ENCODE peak calls at places on chromosomes 1 and 21, in five cellular contexts. T is AG04450, S is left ventricle myocardium inferior, P is neural crest cell, A is GM06990. J is an unnamed sample.

GRCh38 chr1:155209373-155209721 is 852 bp downstream of the MTX1 start:
- DNase-seq in T (no peak), S (no peak), P (no peak), A (no peak), J (no peak)

GRCh38 chr1:15739745-15740144 is 2.6 kb upstream of the TMEM82 start:
- DNase-seq in T (no peak), S (no peak), P (no peak), A (no peak), J (no peak)

GRCh38 chr1:91712981-91713841 is 172.7 kb downstream of the TGFBR3 start:
- DNase-seq in T (no peak), S (peak), P (no peak), A (peak), J (peak)

GRCh38 chr1:61428146-61428545 is 296.8 kb downstream of the TM2D1 start:
- DNase-seq in T (no peak), S (no peak), P (no peak), A (no peak), J (no peak)

GRCh38 chr1:247639381-247639981 is 34.1 kb downstream of the OR2G3 start:
- DNase-seq in T (no peak), S (peak), P (peak), A (peak), J (no peak)

GRCh38 chr1:91768120-91768519 is 117.8 kb downstream of the TGFBR3 start:
- DNase-seq in T (no peak), S (no peak), P (no peak), A (no peak), J (no peak)

GRCh38 chr21:38680401-38680800 is 125.3 kb upstream of the ETS2 start:
- DNase-seq in T (no peak), S (no peak), P (no peak), A (no peak), J (no peak)

GRCh38 chr1:116415200-116415698 is 42.2 kb downstream of the ATP1A1 start:
- DNase-seq in T (no peak), S (no peak), P (no peak), A (no peak), J (no peak)

GRCh38 chr1:56064705-56065104 is 514.7 kb downstream of the PLPP3 start:
- DNase-seq in T (no peak), S (no peak), P (no peak), A (no peak), J (no peak)

GRCh38 chr1:153251087-153251486 is 8.4 kb upstream of the LORICRIN start:
- DNase-seq in T (no peak), S (no peak), P (no peak), A (no peak), J (no peak)

GRCh38 chr1:48552420-48552819 is 80.4 kb upstream of the SPATA6 start:
- DNase-seq in T (no peak), S (no peak), P (no peak), A (no peak), J (no peak)

GRCh38 chr1:231421971-231422797 is at the start of gene EGLN1:
- DNase-seq in T (peak), S (peak), P (peak), A (peak), J (peak)

GRCh38 chr1:203969846-203970245 is 103.1 kb upstream of the SOX13 start:
- DNase-seq in T (no peak), S (no peak), P (no peak), A (no peak), J (no peak)

GRCh38 chr1:56973898-56974752 is 8.3 kb upstream of the C8B start:
- DNase-seq in T (no peak), S (no peak), P (no peak), A (no peak), J (no peak)

GRCh38 chr1:223328566-223328965 is 35.4 kb downstream of the SUSD4 start:
- DNase-seq in T (no peak), S (no peak), P (no peak), A (no peak), J (no peak)

GRCh38 chr1:223329252-223329651 is 34.7 kb downstream of the SUSD4 start:
- DNase-seq in T (no peak), S (no peak), P (no peak), A (no peak), J (no peak)

GRCh38 chr1:223330462-223330861 is 33.5 kb downstream of the SUSD4 start:
- DNase-seq in T (no peak), S (no peak), P (no peak), A (no peak), J (no peak)

GRCh38 chr1:223331301-223331700 is 32.7 kb downstream of the SUSD4 start:
- DNase-seq in T (no peak), S (no peak), P (no peak), A (no peak), J (no peak)

GRCh38 chr1:223329664-223330420 is 34.1 kb downstream of the SUSD4 start:
- DNase-seq in T (no peak), S (no peak), P (no peak), A (no peak), J (no peak)
- TF ChIP-seq CTCF in T (no peak), S (no peak), P (no peak), A (no peak), J (no peak)

GRCh38 chr1:1890506-1891348 is at the start of gene GNB1:
- DNase-seq in T (peak), S (peak), P (peak), A (peak), J (peak)

GRCh38 chr1:1889090-1889750 is 1.7 kb downstream of the GNB1 start:
- DNase-seq in T (no peak), S (no peak), P (no peak), A (no peak), J (no peak)

GRCh38 chr1:1891349-1892078 is 627 bp upstream of the GNB1 start:
- DNase-seq in T (no peak), S (peak), P (peak), A (peak), J (no peak)

GRCh38 chr1:1892079-1892762 is 1.3 kb upstream of the GNB1 start:
- DNase-seq in T (no peak), S (no peak), P (no peak), A (no peak), J (no peak)

DNA sequence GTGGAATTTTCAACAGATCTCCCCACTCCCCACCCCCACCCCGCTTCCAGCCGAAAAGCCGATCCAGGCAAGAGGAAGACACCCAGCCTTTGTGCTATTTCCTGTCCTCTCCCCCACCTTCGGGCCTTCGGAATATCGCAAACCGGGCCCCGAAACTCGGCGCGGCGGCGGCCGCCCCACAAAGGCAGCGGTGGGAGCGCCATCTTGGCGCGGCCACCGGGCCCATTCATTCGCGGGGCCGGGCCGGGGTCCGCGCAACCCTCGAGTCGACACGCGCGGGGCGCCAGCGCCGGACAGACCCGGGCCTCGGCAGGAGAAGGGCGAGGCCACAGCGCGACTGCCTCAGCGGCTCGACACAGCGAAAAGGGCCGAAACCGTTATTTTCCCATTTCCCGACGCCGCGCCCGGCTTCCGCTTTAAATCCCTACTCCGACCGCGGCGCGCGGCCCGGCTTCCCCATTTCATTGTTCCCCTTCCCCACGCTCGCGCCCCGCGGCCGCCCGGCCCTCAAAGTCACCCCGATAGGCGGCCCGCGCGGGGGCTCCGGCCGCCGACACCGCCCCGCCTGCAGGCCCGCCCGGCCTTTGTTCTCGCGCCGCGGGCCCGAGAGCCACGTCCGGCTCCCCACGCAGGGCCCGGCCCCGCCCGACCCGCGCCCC is 911 bp downstream of the GNB1 start:
- DNase-seq in T (no peak), S (peak), P (peak), A (peak), J (no peak)
- TF ChIP-seq CTCF in T (no peak), S (no peak), P (no peak), A (no peak), J (peak)

GRCh38 chr1:17510138-17510537 is 29.4 kb upstream of the ARHGEF10L start:
- DNase-seq in T (no peak), S (no peak), P (no peak), A (no peak), J (no peak)

GRCh38 chr1:17511188-17511587 is 28.3 kb upstream of the ARHGEF10L start:
- DNase-seq in T (no peak), S (no peak), P (no peak), A (no peak), J (no peak)

GRCh38 chr1:17503146-17503545 is 36.4 kb upstream of the ARHGEF10L start:
- DNase-seq in T (no peak), S (no peak), P (no peak), A (no peak), J (no peak)

GRCh38 chr1:17509320-17509719 is 30.2 kb upstream of the ARHGEF10L start:
- DNase-seq in T (no peak), S (no peak), P (no peak), A (no peak), J (no peak)

DNA sequence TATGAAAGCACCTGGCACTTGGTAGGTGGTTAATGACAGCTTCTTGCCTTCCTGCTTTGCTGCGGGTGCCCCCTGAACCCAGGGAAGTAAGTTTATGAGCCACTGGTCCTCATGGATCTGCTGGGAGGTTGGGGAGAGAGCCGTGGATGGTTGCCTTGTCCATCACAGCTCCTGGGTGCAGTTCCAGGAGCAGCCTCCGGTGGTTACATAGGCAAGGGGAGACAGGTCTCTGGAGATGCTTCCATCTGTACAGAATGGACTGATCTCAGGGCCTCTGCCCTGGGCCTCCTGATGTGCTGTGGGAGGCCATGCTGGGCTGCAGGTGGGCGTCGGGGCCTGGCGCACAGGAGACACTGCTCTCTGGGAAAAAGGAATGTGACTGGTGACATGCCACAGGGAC is 31.6 kb upstream of the ARHGEF10L start:
- DNase-seq in T (no peak), S (no peak), P (no peak), A (no peak), J (no peak)
- TF ChIP-seq CTCF in T (peak), S (no peak), P (peak), A (peak), J (no peak)

GRCh38 chr1:211895126-211895759 is 64.7 kb upstream of the LPGAT1 start:
- DNase-seq in T (no peak), S (no peak), P (no peak), A (no peak), J (no peak)
- TF ChIP-seq CTCF in T (no peak), S (no peak), P (no peak), A (no peak), J (no peak)

GRCh38 chr1:206805357-206805756 is 33.1 kb upstream of the IL10 start:
- DNase-seq in T (no peak), S (no peak), P (no peak), A (no peak), J (no peak)

GRCh38 chr1:206804156-206804737 is 32.0 kb upstream of the IL10 start:
- DNase-seq in T (no peak), S (no peak), P (no peak), A (no peak), J (no peak)

GRCh38 chr1:206812456-206812855 is 40.2 kb upstream of the IL10 start:
- DNase-seq in T (no peak), S (no peak), P (no peak), A (no peak), J (no peak)

GRCh38 chr1:206809504-206810084 is 37.3 kb upstream of the IL10 start:
- DNase-seq in T (no peak), S (no peak), P (no peak), A (no peak), J (no peak)

DNA sequence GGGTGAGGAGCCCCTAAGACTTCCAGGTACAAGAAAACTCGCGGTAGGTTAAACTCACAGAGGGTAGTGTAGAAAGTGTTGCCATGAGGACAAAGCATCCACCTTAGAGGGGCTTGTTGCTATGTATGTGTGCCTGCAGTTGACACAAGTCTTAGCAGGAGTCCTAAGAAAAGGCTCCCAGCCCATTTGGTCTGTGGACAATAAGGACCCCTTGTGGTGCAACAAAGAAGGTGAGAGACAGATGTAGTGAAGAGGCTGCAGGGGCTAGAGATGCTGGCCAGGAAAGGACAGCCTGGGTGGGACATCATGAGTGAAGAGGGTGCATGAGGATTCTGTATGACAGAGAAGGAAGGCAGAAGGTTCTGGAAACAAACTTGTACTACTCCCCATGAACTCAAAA is 36.3 kb upstream of the IL10 start:
- DNase-seq in T (no peak), S (no peak), P (no peak), A (no peak), J (no peak)
- TF ChIP-seq CTCF in T (peak), S (peak), P (peak), A (peak), J (peak)

GRCh38 chr1:162633327-162633762 is 1.1 kb downstream of the DDR2 start:
- DNase-seq in T (no peak), S (no peak), P (no peak), A (peak), J (no peak)
- TF ChIP-seq CTCF in T (peak), S (peak), P (no peak), A (no peak), J (peak)

GRCh38 chr1:23530750-23531651 is at the start of gene E2F2:
- DNase-seq in T (peak), S (peak), P (peak), A (peak), J (peak)
- TF ChIP-seq CTCF in T (no peak), S (no peak), P (peak), A (no peak), J (no peak)